ENCODE peak calls at places on chromosomes 12 and 14, in five cellular contexts. Q is keratinocyte, D is fibroblast of lung, A is IMR-90, I is DND-41. M is an unnamed sample.

GRCh38 chr14:73610692-73611091 is 1.6 kb upstream of the ACOT6 start:
- DNase-seq in Q (no peak), D (peak; percentile 39), A (peak; percentile 22), I (no peak), M (no peak)

GRCh38 chr14:61621444-61621843 is 73.9 kb upstream of the HIF1A start:
- DNase-seq in Q (no peak), D (no peak), A (no peak), I (no peak), M (no peak)

GRCh38 chr14:105852378-105853088 is 326.1 kb downstream of the TMEM121 start:
- DNase-seq in Q (no peak), D (no peak), A (no peak), I (peak; percentile 2), M (no peak)

GRCh38 chr14:101058571-101058970 is 155.0 kb upstream of the RTL1 start:
- DNase-seq in Q (no peak), D (peak; percentile 57), A (peak; percentile 76), I (no peak), M (no peak)

GRCh38 chr12:63362166-63362565 is 211.2 kb upstream of the AVPR1A start:
- DNase-seq in Q (no peak), D (no peak), A (no peak), I (no peak), M (no peak)

GRCh38 chr14:103122578-103123127 is 608 bp upstream of the TNFAIP2 start:
- DNase-seq in Q (no peak), D (peak; percentile 39), A (no peak), I (no peak), M (no peak)

GRCh38 chr14:102008891-102009290 is 44.5 kb downstream of the DYNC1H1 start:
- DNase-seq in Q (no peak), D (no peak), A (no peak), I (no peak), M (no peak)

GRCh38 chr14:104113631-104114420 is 24.6 kb upstream of the KIF26A start:
- DNase-seq in Q (no peak), D (no peak), A (no peak), I (no peak), M (no peak)

GRCh38 chr12:47979166-47979565 is 15.8 kb downstream of the TMEM106C start:
- DNase-seq in Q (no peak), D (no peak), A (no peak), I (no peak), M (no peak)

GRCh38 chr12:47881826-47882427 is 22.9 kb downstream of the VDR start:
- DNase-seq in Q (no peak), D (peak; percentile 98), A (peak; percentile 97), I (no peak), M (no peak)

GRCh38 chr12:99381992-99382391 is 265.6 kb upstream of the GARIN6 start:
- DNase-seq in Q (no peak), D (peak; percentile 15), A (no peak), I (no peak), M (no peak)

GRCh38 chr14:91901449-91902250 is 34.3 kb upstream of the TC2N start:
- DNase-seq in Q (no peak), D (peak; percentile 29), A (no peak), I (no peak), M (no peak)

GRCh38 chr12:104414581-104415305 is 42.0 kb upstream of the CHST11 start:
- DNase-seq in Q (no peak), D (peak; percentile 53), A (no peak), I (no peak), M (peak; percentile 71)

GRCh38 chr14:104582649-104583048 is 3.1 kb downstream of the C14orf180 start:
- DNase-seq in Q (no peak), D (no peak), A (no peak), I (no peak), M (no peak)

GRCh38 chr14:89667983-89668382 is 250.9 kb upstream of the FOXN3 start:
- DNase-seq in Q (no peak), D (peak; percentile 91), A (peak; percentile 67), I (no peak), M (no peak)

GRCh38 chr12:50097952-50098351 is 5.9 kb upstream of the GPD1 start:
- DNase-seq in Q (no peak), D (no peak), A (no peak), I (no peak), M (no peak)

GRCh38 chr14:76876076-76876475 is 49.9 kb downstream of the LRRC74A start:
- DNase-seq in Q (peak; percentile 17), D (peak; percentile 55), A (peak; percentile 73), I (peak; percentile 54), M (peak; percentile 81)

GRCh38 chr12:48796976-48797375 is 8.1 kb upstream of the ADCY6 start:
- DNase-seq in Q (no peak), D (peak; percentile 61), A (no peak), I (no peak), M (no peak)

GRCh38 chr14:76314521-76314951 is 61.4 kb upstream of the ESRRB start:
- DNase-seq in Q (no peak), D (no peak), A (no peak), I (no peak), M (no peak)

GRCh38 chr14:57245941-57246340 is 22.8 kb downstream of the EXOC5 start:
- DNase-seq in Q (no peak), D (peak; percentile 23), A (no peak), I (no peak), M (no peak)

GRCh38 chr12:46164186-46164585 is 104.7 kb downstream of the SLC38A1 start:
- DNase-seq in Q (no peak), D (no peak), A (no peak), I (no peak), M (no peak)

GRCh38 chr14:100680439-100681051 is 46.1 kb upstream of the DLK1 start:
- DNase-seq in Q (no peak), D (no peak), A (no peak), I (no peak), M (no peak)

GRCh38 chr12:115349711-115350110 is 665.7 kb upstream of the TBX3 start:
- DNase-seq in Q (no peak), D (no peak), A (peak; percentile 34), I (no peak), M (no peak)

GRCh38 chr14:24273422-24273998 is 2.1 kb upstream of the RABGGTA start:
- DNase-seq in Q (no peak), D (no peak), A (no peak), I (no peak), M (no peak)

GRCh38 chr12:104686196-104686595 is 229.4 kb downstream of the CHST11 start:
- DNase-seq in Q (no peak), D (peak; percentile 69), A (peak; percentile 41), I (peak; percentile 51), M (no peak)

GRCh38 chr14:79596531-79596930 is 614.8 kb downstream of the DIO2 start:
- DNase-seq in Q (no peak), D (peak; percentile 95), A (peak; percentile 88), I (no peak), M (no peak)

GRCh38 chr12:53603804-53604203 is 22.4 kb downstream of the ATF7 start:
- DNase-seq in Q (no peak), D (no peak), A (no peak), I (no peak), M (no peak)

GRCh38 chr14:20608383-20609095 is 17.4 kb upstream of the RNASE12 start:
- DNase-seq in Q (no peak), D (no peak), A (no peak), I (no peak), M (no peak)

GRCh38 chr14:81727243-81727642 is 193.6 kb upstream of the SEL1L start:
- DNase-seq in Q (no peak), D (peak; percentile 4), A (no peak), I (no peak), M (no peak)

GRCh38 chr12:110176745-110177144 is 52.6 kb downstream of the IFT81 start:
- DNase-seq in Q (no peak), D (peak; percentile 31), A (peak; percentile 59), I (no peak), M (no peak)
- H3K9ac ChIP-seq in Q (no peak overlapping the region), D (no peak overlapping the region), A (no peak overlapping the region), I (no peak overlapping the region), M (no peak overlapping the region)

DNA sequence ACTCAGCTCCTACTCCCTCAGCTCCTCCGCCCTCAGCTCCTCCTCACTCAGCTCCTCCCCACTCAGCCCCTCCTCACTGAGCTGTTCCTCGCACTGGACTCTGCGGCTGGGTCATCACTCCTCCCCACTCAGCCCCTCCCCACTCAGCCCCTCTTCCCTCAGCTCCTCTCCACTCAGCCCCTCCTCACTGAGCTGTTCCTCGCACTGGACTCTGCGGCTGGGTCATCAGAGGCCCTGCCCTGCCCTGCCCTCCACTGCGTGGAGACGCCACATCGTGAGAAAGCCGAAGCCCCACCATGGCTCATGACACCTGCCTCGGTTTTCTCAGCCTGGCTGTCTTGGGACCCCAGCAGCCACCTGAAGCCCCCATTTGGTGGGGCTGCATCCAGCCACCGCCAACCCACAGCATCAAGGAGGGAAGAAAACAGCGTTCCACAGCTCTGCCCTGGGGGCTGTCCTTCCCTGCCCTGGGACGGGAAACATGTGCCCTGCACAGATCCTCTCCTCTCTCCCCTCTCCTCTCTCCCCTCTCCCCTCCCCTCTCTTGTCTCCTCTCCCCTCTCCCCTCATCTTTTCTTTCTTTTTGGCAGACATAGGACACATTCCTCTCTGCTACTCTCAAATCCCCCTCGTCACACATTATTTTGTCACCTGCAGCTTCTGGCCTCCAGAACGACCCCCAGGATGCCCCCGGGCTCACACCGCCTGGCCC is 17.7 kb downstream of the NOC4L start:
- DNase-seq in Q (no peak), D (no peak), A (no peak), I (no peak), M (no peak)
- H3K9ac ChIP-seq in Q (no peak overlapping the region), D (no peak overlapping the region), A (no peak overlapping the region), I (no peak overlapping the region), M (no peak overlapping the region)

DNA sequence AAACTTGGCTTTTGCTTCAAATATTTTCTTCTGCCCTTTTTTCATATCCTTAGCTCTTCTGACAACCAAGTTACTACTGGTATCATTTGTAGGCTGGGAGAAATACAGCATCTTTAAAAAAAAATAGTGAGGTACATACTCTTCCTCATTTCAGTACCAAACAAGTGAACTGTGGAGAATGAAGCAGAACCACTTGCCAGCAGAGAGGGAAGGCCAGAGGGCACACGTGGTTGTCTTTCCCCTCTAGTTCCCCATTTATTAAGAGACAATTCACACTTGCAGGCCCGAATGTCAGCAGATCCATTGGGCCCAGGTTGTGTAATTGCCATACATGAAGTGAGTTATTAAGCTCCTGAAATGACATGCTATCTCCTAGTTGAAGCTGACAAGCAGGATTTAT is 3.2 kb downstream of the SUSD6 start:
- DNase-seq in Q (no peak), D (no peak), A (no peak), I (no peak), M (no peak)
- H3K9ac ChIP-seq in Q (no peak overlapping the region), D (no peak overlapping the region), A (no peak overlapping the region), I (peak overlapping the region; percentile 12), M (no peak overlapping the region)

DNA sequence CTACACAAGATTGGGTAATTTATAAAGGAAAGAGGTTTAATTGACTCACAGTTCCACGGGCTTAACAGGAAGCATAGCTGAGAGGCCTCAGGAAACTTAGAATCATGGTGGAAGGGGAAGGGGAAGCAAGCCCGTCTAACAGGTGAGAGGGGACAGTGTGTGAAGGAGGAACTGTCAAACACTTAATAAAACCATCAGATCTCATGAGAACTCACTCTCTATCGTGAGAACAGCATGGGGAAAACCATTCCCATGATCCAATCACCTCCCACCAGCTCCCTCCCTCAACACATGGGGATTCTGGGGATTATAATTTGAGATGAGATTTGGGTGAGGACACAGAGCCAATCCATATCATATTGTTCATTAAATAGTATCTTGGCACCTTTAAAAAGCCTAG is 56.1 kb downstream of the EPS8 start:
- DNase-seq in Q (no peak), D (no peak), A (no peak), I (no peak), M (no peak)
- H3K9ac ChIP-seq in Q (no peak overlapping the region), D (no peak overlapping the region), A (no peak overlapping the region), I (no peak overlapping the region), M (no peak overlapping the region)